ENCODE peak calls at places on chromosomes 12 and 14, in four cellular contexts. One of them, this sample, is unnamed.
A peak's percentile ranks its signal among the peaks of the same experiment; 100 is the strongest.

GRCh38 chr14:102442241-102443211 is 67.0 kb downstream of the ANKRD9 start:
- DNase-seq in HepG2: peak; percentile 85
- DNase-seq in K562: no peak
- DNase-seq in GM12878: no peak
- DNase-seq in this sample: no peak

GRCh38 chr14:61033851-61034250 is 52.8 kb downstream of the SLC38A6 start:
- DNase-seq in HepG2: no peak
- DNase-seq in K562: no peak
- DNase-seq in GM12878: no peak
- DNase-seq in this sample: no peak

GRCh38 chr12:117207675-117208074 is 17.4 kb upstream of the FBXO21 start:
- DNase-seq in HepG2: no peak
- DNase-seq in K562: no peak
- DNase-seq in GM12878: no peak
- DNase-seq in this sample: no peak

GRCh38 chr14:54699087-54699530 is 132.2 kb downstream of the SAMD4A start:
- DNase-seq in HepG2: no peak
- DNase-seq in K562: no peak
- DNase-seq in GM12878: no peak
- DNase-seq in this sample: peak; percentile 48

GRCh38 chr14:105275267-105275946 is 25.4 kb downstream of the BRF1 start:
- DNase-seq in HepG2: no peak
- DNase-seq in K562: no peak
- DNase-seq in GM12878: no peak
- DNase-seq in this sample: no peak

GRCh38 chr12:48000878-48001321 is 3.4 kb downstream of the COL2A1 start:
- DNase-seq in HepG2: no peak
- DNase-seq in K562: no peak
- DNase-seq in GM12878: no peak
- DNase-seq in this sample: peak; percentile 84

GRCh38 chr12:28974890-28975289 is 174.2 kb upstream of the FAR2 start:
- DNase-seq in HepG2: no peak
- DNase-seq in K562: no peak
- DNase-seq in GM12878: no peak
- DNase-seq in this sample: no peak

GRCh38 chr14:54537651-54538050 is 27.9 kb downstream of the CGRRF1 start:
- DNase-seq in HepG2: peak; percentile 79
- DNase-seq in K562: no peak
- DNase-seq in GM12878: no peak
- DNase-seq in this sample: no peak

GRCh38 chr14:67515386-67516079 is 17.6 kb upstream of the PLEKHH1 start:
- DNase-seq in HepG2: no peak
- DNase-seq in K562: no peak
- DNase-seq in GM12878: no peak
- DNase-seq in this sample: peak; percentile 64

GRCh38 chr12:16300222-16300621 is 22.7 kb upstream of the SLC15A5 start:
- DNase-seq in HepG2: no peak
- DNase-seq in K562: no peak
- DNase-seq in GM12878: no peak
- DNase-seq in this sample: peak; percentile 40

GRCh38 chr12:23699031-23699430 is 250.4 kb downstream of the SOX5 start:
- DNase-seq in HepG2: no peak
- DNase-seq in K562: no peak
- DNase-seq in GM12878: no peak
- DNase-seq in this sample: no peak

GRCh38 chr12:108518716-108519496 is 3.8 kb downstream of the FICD start:
- DNase-seq in HepG2: no peak
- DNase-seq in K562: no peak
- DNase-seq in GM12878: no peak
- DNase-seq in this sample: no peak

GRCh38 chr14:41299924-41300323 is 306.8 kb upstream of the LRFN5 start:
- DNase-seq in HepG2: peak; percentile 16
- DNase-seq in K562: no peak
- DNase-seq in GM12878: no peak
- DNase-seq in this sample: peak; percentile 61

GRCh38 chr12:56385873-56386272 is 23.2 kb upstream of the APOF start:
- DNase-seq in HepG2: no peak
- DNase-seq in K562: no peak
- DNase-seq in GM12878: no peak
- DNase-seq in this sample: no peak

GRCh38 chr12:40105515-40106201 is at the start of gene SLC2A13:
- DNase-seq in HepG2: peak; percentile 42
- DNase-seq in K562: peak; percentile 95
- DNase-seq in GM12878: no peak
- DNase-seq in this sample: peak; percentile 82

GRCh38 chr14:24695265-24696241 is 61.6 kb upstream of the GZMB start:
- DNase-seq in HepG2: no peak
- DNase-seq in K562: no peak
- DNase-seq in GM12878: peak; percentile 66
- DNase-seq in this sample: no peak

GRCh38 chr12:59429766-59430165 is 166.1 kb upstream of the SLC16A7 start:
- DNase-seq in HepG2: no peak
- DNase-seq in K562: no peak
- DNase-seq in GM12878: no peak
- DNase-seq in this sample: no peak

GRCh38 chr12:24404086-24404815 is 454.8 kb upstream of the SOX5 start:
- DNase-seq in HepG2: peak; percentile 2
- DNase-seq in K562: no peak
- DNase-seq in GM12878: no peak
- DNase-seq in this sample: no peak

GRCh38 chr14:23536494-23536893 is 15.1 kb downstream of the ZFHX2 start:
- DNase-seq in HepG2: no peak
- DNase-seq in K562: no peak
- DNase-seq in GM12878: no peak
- DNase-seq in this sample: no peak

GRCh38 chr14:77485901-77486678 is 12.5 kb downstream of the ISM2 start:
- DNase-seq in HepG2: no peak
- DNase-seq in K562: no peak
- DNase-seq in GM12878: no peak
- DNase-seq in this sample: no peak

GRCh38 chr12:20024194-20024593 is 344.1 kb upstream of the PDE3A start:
- DNase-seq in HepG2: no peak
- DNase-seq in K562: no peak
- DNase-seq in GM12878: no peak
- DNase-seq in this sample: no peak

DNA sequence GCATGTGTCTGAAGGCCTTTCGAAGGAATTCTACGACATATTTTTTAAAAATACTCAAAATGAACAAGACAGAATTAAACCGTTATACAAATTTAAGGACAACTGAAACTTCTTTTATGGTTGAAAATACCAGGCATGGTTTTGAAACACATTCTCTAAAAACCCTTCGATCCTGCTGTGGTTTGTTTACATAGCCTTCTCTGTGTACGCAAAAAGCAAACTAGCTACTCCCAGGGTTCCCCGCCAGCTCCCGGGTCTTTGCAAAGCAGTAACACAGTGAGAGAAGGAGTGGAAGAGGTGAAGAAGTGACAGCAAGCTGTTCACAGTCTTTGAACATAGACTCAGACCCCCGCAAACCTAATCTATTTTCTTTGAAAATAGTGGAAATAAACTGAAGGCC is 2.2 kb upstream of the TC2N start:
- DNase-seq in HepG2: peak; percentile 12
- DNase-seq in K562: no peak
- DNase-seq in GM12878: no peak
- DNase-seq in this sample: no peak
- TF ChIP-seq JUNB in HepG2: no peak
- TF ChIP-seq JUNB in K562: no peak
- TF ChIP-seq JUNB in GM12878: no peak
- TF ChIP-seq JUNB in this sample: no peak

DNA sequence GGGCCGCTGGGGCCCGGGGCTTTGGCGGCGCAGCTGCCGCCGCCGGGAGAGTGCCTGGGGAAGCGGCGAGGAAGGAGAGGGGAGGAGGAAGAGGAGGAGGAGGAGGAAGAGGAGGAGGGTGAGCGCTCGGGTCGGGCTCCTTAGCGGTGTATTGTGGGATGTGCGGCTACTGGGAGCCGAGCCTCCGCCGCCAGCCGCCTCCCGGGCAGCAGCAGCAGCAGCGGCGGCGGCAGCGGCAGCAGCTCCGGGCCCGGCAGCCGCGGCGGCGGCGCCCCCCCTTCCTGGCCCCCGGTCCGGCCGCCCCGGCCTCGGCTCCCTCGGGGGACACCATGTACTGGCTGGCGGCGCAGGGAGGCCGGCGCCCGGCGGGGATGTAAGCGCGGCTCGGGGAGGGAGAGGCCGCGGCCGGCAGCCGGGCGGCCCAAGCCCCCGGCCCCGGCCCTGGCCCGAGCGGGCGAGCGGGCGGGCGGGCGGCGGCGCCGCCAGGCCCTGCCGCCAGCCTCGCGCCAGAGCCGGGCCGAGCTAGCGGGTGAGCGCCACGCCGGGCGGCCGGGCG is at the start of gene SETD1B:
- DNase-seq in HepG2: no peak
- DNase-seq in K562: peak; percentile 38
- DNase-seq in GM12878: no peak
- DNase-seq in this sample: peak; percentile 82
- TF ChIP-seq CREB1 in HepG2: no peak
- TF ChIP-seq CREB1 in K562: no peak
- TF ChIP-seq CREB1 in GM12878: no peak
- TF ChIP-seq CREB1 in this sample: no peak

GRCh38 chr14:38824691-38825090 is 278.3 kb downstream of the SEC23A start:
- DNase-seq in HepG2: no peak
- DNase-seq in K562: no peak
- DNase-seq in GM12878: no peak
- DNase-seq in this sample: no peak
- TF ChIP-seq JUNB in HepG2: no peak
- TF ChIP-seq JUNB in K562: no peak
- TF ChIP-seq JUNB in GM12878: no peak
- TF ChIP-seq JUNB in this sample: no peak

GRCh38 chr12:5522358-5523335 is 90.7 kb downstream of the NTF3 start:
- DNase-seq in HepG2: no peak
- DNase-seq in K562: no peak
- DNase-seq in GM12878: no peak
- DNase-seq in this sample: no peak
- TF ChIP-seq CREB1 in HepG2: no peak
- TF ChIP-seq CREB1 in K562: no peak
- TF ChIP-seq CREB1 in GM12878: no peak
- TF ChIP-seq CREB1 in this sample: no peak

This sample was measured in GM23338.